ENCODE peak calls at places on chromosomes 16 and 17, in six cellular contexts. N, U, V, R, B and D are unnamed samples.

GRCh38 chr17:16106161-16106891 is 106.7 kb downstream of the TTC19 start:
- DNase-seq in B (no peak), V (no peak), U (no peak), R (peak; percentile 74), N (no peak), D (no peak)

GRCh38 chr17:79473111-79473835 is 137.6 kb downstream of the RBFOX3 start:
- DNase-seq in V (no peak), R (no peak), B (no peak), N (peak; percentile 34), U (no peak), D (no peak)

GRCh38 chr16:30747331-30747730 is 894 bp upstream of the PHKG2 start:
- DNase-seq in V (no peak), B (no peak), U (no peak), N (no peak), R (no peak), D (no peak)

GRCh38 chr17:50523208-50523607 is 9.3 kb upstream of the EPN3 start:
- DNase-seq in B (no peak), V (no peak), R (no peak), U (no peak), N (no peak), D (no peak)

GRCh38 chr16:8720967-8721692 is 46.7 kb downstream of the ABAT start:
- DNase-seq in U (no peak), R (no peak), V (no peak), B (peak; percentile 77), N (no peak), D (no peak)

GRCh38 chr16:50234771-50235556 is 31.4 kb upstream of the ADCY7 start:
- DNase-seq in R (no peak), V (no peak), U (no peak), N (no peak), B (no peak), D (no peak)

GRCh38 chr16:89170346-89171215 is 967 bp upstream of the CDH15 start:
- DNase-seq in V (no peak), R (no peak), U (no peak), N (peak; percentile 86), B (peak; percentile 52), D (no peak)

GRCh38 chr16:990516-991291 is 9.1 kb downstream of the SOX8 start:
- DNase-seq in B (no peak), V (no peak), U (no peak), N (no peak), R (no peak), D (no peak)

GRCh38 chr16:48123104-48123788 is 32.5 kb downstream of the ABCC12 start:
- DNase-seq in B (peak; percentile 16), V (no peak), U (no peak), N (no peak), R (no peak), D (peak; percentile 12)

GRCh38 chr16:83199012-83199411 is 572.2 kb downstream of the CDH13 start:
- DNase-seq in V (no peak), B (no peak), U (no peak), N (no peak), R (no peak), D (no peak)

GRCh38 chr16:31138621-31139578 is 3.4 kb upstream of the PRSS8 start:
- DNase-seq in U (peak; percentile 65), N (peak; percentile 89), B (peak; percentile 97), V (no peak), R (peak; percentile 53), D (peak; percentile 75)

GRCh38 chr16:29810699-29811169 is 1.3 kb upstream of the PRRT2 start:
- DNase-seq in R (no peak), B (no peak), V (no peak), U (no peak), N (no peak), D (no peak)

GRCh38 chr17:80504671-80505413 is 28.4 kb upstream of the NPTX1 start:
- DNase-seq in V (no peak), N (no peak), U (no peak), B (peak; percentile 27), R (no peak), D (no peak)

GRCh38 chr16:70749681-70750601 is 51.0 kb downstream of the VAC14 start:
- DNase-seq in B (no peak), N (peak; percentile 40), V (no peak), U (no peak), R (peak; percentile 68), D (no peak)

GRCh38 chr16:5490499-5490898 is 392.9 kb upstream of the EEF2KMT start:
- DNase-seq in N (no peak), R (no peak), B (peak; percentile 4), U (peak; percentile 73), V (no peak), D (no peak)

GRCh38 chr17:66567234-66568170 is 265.1 kb downstream of the PRKCA start:
- DNase-seq in B (peak; percentile 83), U (peak; percentile 82), R (peak; percentile 75), N (peak; percentile 89), V (peak; percentile 80), D (peak; percentile 11)

GRCh38 chr17:59810894-59811153 is 81.9 kb downstream of the TUBD1 start:
- DNase-seq in R (no peak), V (no peak), B (no peak), U (no peak), N (no peak), D (no peak)

GRCh38 chr17:12081720-12082119 is 61.0 kb downstream of the MAP2K4 start:
- DNase-seq in B (peak; percentile 28), N (no peak), U (no peak), V (no peak), R (no peak), D (no peak)

GRCh38 chr17:7839890-7840260 is 5.9 kb downstream of the KDM6B start:
- DNase-seq in V (no peak), B (no peak), R (no peak), N (peak; percentile 13), U (no peak), D (peak; percentile 42)

GRCh38 chr17:6066183-6066948 is 3.8 kb upstream of the WSCD1 start:
- DNase-seq in R (no peak), U (no peak), V (no peak), N (no peak), B (no peak), D (no peak)

GRCh38 chr16:88405325-88406060 is 22.7 kb downstream of the ZNF469 start:
- DNase-seq in R (no peak), V (peak; percentile 50), N (no peak), U (no peak), B (no peak), D (no peak)

GRCh38 chr16:15993541-15993940 is 44.1 kb downstream of the ABCC1 start:
- DNase-seq in N (no peak), V (no peak), R (no peak), B (no peak), U (no peak), D (no peak)

GRCh38 chr17:21174719-21175118 is 39.2 kb downstream of the TMEM11 start:
- DNase-seq in V (no peak), R (peak; percentile 45), B (no peak), U (no peak), N (no peak), D (no peak)

GRCh38 chr16:56362706-56363105 is 62.6 kb downstream of the AMFR start:
- DNase-seq in V (peak; percentile 7), N (no peak), B (no peak), R (no peak), U (no peak), D (no peak)

GRCh38 chr17:78132086-78132676 is 1.6 kb downstream of the TMC8 start:
- DNase-seq in R (no peak), N (peak; percentile 87), B (peak; percentile 46), U (no peak), V (no peak), D (no peak)

GRCh38 chr16:11698271-11698689 is 30.0 kb downstream of the SNN start:
- DNase-seq in B (peak; percentile 36), U (no peak), V (no peak), N (no peak), R (no peak), D (no peak)
- TF ChIP-seq CTCF in B (peak; percentile 13), U (no peak), V (no peak), N (no peak), R (no peak), D (no peak)

DNA sequence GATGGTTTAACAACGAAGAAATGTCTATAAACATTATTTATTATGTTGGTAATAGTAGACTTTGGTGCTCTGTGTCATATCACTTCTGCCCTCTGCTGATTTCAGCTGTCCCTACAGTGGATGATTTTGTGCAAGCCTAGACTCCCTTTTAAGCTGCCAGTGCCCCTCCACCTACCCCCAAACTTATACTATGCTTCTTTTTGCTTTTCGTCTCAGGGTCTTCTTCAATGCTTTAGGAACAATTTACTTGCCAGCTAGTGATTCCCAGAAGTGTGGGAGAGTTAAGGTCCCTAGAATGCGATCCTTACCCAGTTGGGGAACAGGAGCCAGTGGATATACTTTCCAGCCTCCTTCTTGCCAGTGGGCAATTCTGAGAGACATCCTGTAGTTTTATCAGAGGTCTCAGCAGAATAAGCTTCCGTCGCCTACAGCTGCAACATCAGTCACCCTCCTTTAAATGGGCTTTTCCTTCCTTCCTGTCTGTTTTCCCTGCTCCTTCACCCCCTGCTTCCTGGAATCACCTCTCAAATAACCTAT is 4.1 kb downstream of the ICAM2 start:
- DNase-seq in V (no peak), B (no peak), N (no peak), R (no peak), U (no peak), D (peak; percentile 54)
- TF ChIP-seq CTCF in V (no peak), B (no peak), N (peak; percentile 15), R (no peak), U (no peak), D (no peak)

GRCh38 chr16:14600164-14600563 is 29.9 kb downstream of the PARN start:
- DNase-seq in R (no peak), N (no peak), B (peak; percentile 12), U (no peak), V (no peak), D (no peak)
- TF ChIP-seq CTCF in R (peak; percentile 48), N (no peak), B (peak; percentile 50), U (peak; percentile 75), V (no peak), D (peak; percentile 37)

GRCh38 chr16:75260856-75261589 is 9.6 kb upstream of the BCAR1 start:
- DNase-seq in N (no peak), B (no peak), R (peak; percentile 12), U (no peak), V (no peak), D (no peak)

GRCh38 chr16:75263291-75263962 is 12.0 kb upstream of the BCAR1 start:
- DNase-seq in R (peak; percentile 17), B (no peak), N (no peak), U (no peak), V (no peak), D (no peak)

GRCh38 chr16:75262800-75263127 is 11.3 kb upstream of the BCAR1 start:
- DNase-seq in U (no peak), R (no peak), B (no peak), V (no peak), N (no peak), D (no peak)

GRCh38 chr16:75261590-75262078 is 10.2 kb upstream of the BCAR1 start:
- DNase-seq in U (no peak), N (peak; percentile 40), B (no peak), R (peak; percentile 11), V (no peak), D (no peak)

DNA sequence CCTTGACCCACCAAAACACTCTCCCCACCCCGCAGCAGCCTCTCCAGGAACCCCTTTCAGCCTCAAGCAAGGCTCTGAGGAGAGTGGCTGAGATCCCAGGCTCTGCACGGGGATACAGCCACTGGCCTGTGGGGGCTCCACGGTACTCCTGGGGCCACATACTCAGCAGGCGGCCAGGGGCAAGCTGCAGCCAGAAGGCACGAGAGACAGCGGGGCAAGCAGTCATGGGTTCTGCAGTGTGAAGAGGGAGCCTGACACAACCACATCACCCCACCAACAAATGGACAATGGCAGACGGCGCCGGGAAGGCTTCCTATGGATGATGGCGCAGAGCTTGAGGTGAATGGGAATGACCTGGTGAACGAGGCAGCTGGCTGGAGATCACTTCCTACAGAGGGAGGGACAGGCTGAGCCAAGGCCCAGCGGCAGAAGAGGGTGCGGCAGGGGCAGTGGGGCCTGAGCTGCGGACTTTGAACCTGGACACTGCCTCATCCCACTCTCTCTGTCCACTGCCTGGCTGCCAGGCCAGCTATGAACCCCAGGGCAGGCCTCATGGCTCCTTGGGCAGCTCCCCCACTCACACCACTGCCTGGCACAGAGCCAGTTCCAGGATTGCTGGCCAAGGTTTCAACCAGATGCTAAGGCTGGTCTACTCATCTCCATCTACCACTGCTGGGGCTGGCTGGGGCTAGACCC is 10.8 kb upstream of the BCAR1 start:
- DNase-seq in V (no peak), N (no peak), R (peak; percentile 69), B (no peak), U (no peak), D (peak; percentile 76)
- TF ChIP-seq CTCF in V (no peak), N (no peak), R (no peak), B (no peak), U (no peak), D (no peak)